ENCODE peak calls at places on chromosomes 2 and 18, in six cellular contexts. One of them, this sample, is unnamed.

GRCh38 chr2:120134263-120134662 is 88.9 kb downstream of the TMEM185B start:
- DNase-seq in HepG2: peak; percentile 87
- DNase-seq in GM12878: no peak
- DNase-seq in GM23338: peak; percentile 39
- DNase-seq in K562: no peak
- DNase-seq in H1: peak; percentile 33
- DNase-seq in this sample: peak; percentile 22

GRCh38 chr2:12612168-12612567 is 104.6 kb upstream of the TRIB2 start:
- DNase-seq in HepG2: no peak
- DNase-seq in GM12878: no peak
- DNase-seq in GM23338: no peak
- DNase-seq in K562: no peak
- DNase-seq in H1: no peak
- DNase-seq in this sample: no peak

GRCh38 chr2:44495544-44495943 is 133.8 kb downstream of the CAMKMT start:
- DNase-seq in HepG2: no peak
- DNase-seq in GM12878: no peak
- DNase-seq in GM23338: no peak
- DNase-seq in K562: no peak
- DNase-seq in H1: no peak
- DNase-seq in this sample: no peak

GRCh38 chr2:196431957-196432356 is 207.6 kb upstream of the CCDC150 start:
- DNase-seq in HepG2: peak; percentile 29
- DNase-seq in GM12878: no peak
- DNase-seq in GM23338: peak; percentile 85
- DNase-seq in K562: no peak
- DNase-seq in H1: peak; percentile 9
- DNase-seq in this sample: peak; percentile 46

GRCh38 chr2:225739328-225739727 is 339.8 kb downstream of the NYAP2 start:
- DNase-seq in HepG2: no peak
- DNase-seq in GM12878: no peak
- DNase-seq in GM23338: no peak
- DNase-seq in K562: no peak
- DNase-seq in H1: no peak
- DNase-seq in this sample: no peak

GRCh38 chr2:241519669-241520068 is 11.3 kb upstream of the STK25 start:
- DNase-seq in HepG2: no peak
- DNase-seq in GM12878: no peak
- DNase-seq in GM23338: no peak
- DNase-seq in K562: no peak
- DNase-seq in H1: no peak
- DNase-seq in this sample: no peak

GRCh38 chr2:1561793-1562521 is 148.7 kb downstream of the TPO start:
- DNase-seq in HepG2: no peak
- DNase-seq in GM12878: no peak
- DNase-seq in GM23338: no peak
- DNase-seq in K562: no peak
- DNase-seq in H1: no peak
- DNase-seq in this sample: no peak

GRCh38 chr2:129620411-129620810 is 359.1 kb upstream of the RAB6C start:
- DNase-seq in HepG2: no peak
- DNase-seq in GM12878: no peak
- DNase-seq in GM23338: no peak
- DNase-seq in K562: no peak
- DNase-seq in H1: no peak
- DNase-seq in this sample: no peak

GRCh38 chr2:111710613-111711012 is 173.4 kb downstream of the ANAPC1 start:
- DNase-seq in HepG2: no peak
- DNase-seq in GM12878: no peak
- DNase-seq in GM23338: no peak
- DNase-seq in K562: no peak
- DNase-seq in H1: no peak
- DNase-seq in this sample: no peak

GRCh38 chr18:63559567-63560491 is 17.7 kb downstream of the SERPINB12 start:
- DNase-seq in HepG2: no peak
- DNase-seq in GM12878: no peak
- DNase-seq in GM23338: no peak
- DNase-seq in K562: no peak
- DNase-seq in H1: no peak
- DNase-seq in this sample: no peak

GRCh38 chr2:46960618-46961017 is 45.0 kb upstream of the MCFD2 start:
- DNase-seq in HepG2: no peak
- DNase-seq in GM12878: no peak
- DNase-seq in GM23338: no peak
- DNase-seq in K562: no peak
- DNase-seq in H1: no peak
- DNase-seq in this sample: no peak

GRCh38 chr18:73975266-73975665 is 172.4 kb downstream of the FBXO15 start:
- DNase-seq in HepG2: no peak
- DNase-seq in GM12878: no peak
- DNase-seq in GM23338: no peak
- DNase-seq in K562: no peak
- DNase-seq in H1: no peak
- DNase-seq in this sample: no peak

GRCh38 chr2:18387479-18388206 is 172.8 kb downstream of the RDH14 start:
- DNase-seq in HepG2: peak; percentile 71
- DNase-seq in GM12878: peak; percentile 23
- DNase-seq in GM23338: peak; percentile 88
- DNase-seq in K562: peak; percentile 74
- DNase-seq in H1: peak; percentile 61
- DNase-seq in this sample: peak; percentile 87

GRCh38 chr2:66561645-66562336 is 126.9 kb downstream of the MEIS1 start:
- DNase-seq in HepG2: no peak
- DNase-seq in GM12878: no peak
- DNase-seq in GM23338: peak; percentile 40
- DNase-seq in K562: no peak
- DNase-seq in H1: no peak
- DNase-seq in this sample: no peak

GRCh38 chr2:127609818-127610217 is 36.1 kb upstream of the GPR17 start:
- DNase-seq in HepG2: no peak
- DNase-seq in GM12878: no peak
- DNase-seq in GM23338: no peak
- DNase-seq in K562: no peak
- DNase-seq in H1: no peak
- DNase-seq in this sample: no peak

GRCh38 chr2:59276033-59276432 is 1034.9 kb upstream of the FANCL start:
- DNase-seq in HepG2: no peak
- DNase-seq in GM12878: no peak
- DNase-seq in GM23338: peak; percentile 62
- DNase-seq in K562: peak; percentile 8
- DNase-seq in H1: no peak
- DNase-seq in this sample: peak; percentile 53

GRCh38 chr18:45830917-45831316 is 5.4 kb downstream of the SIGLEC15 start:
- DNase-seq in HepG2: no peak
- DNase-seq in GM12878: no peak
- DNase-seq in GM23338: no peak
- DNase-seq in K562: no peak
- DNase-seq in H1: no peak
- DNase-seq in this sample: no peak

GRCh38 chr2:23900133-23900926 is 26.6 kb downstream of the ATAD2B start:
- DNase-seq in HepG2: no peak
- DNase-seq in GM12878: no peak
- DNase-seq in GM23338: no peak
- DNase-seq in K562: no peak
- DNase-seq in H1: no peak
- DNase-seq in this sample: no peak

GRCh38 chr2:235041221-235041917 is 89.6 kb downstream of the SH3BP4 start:
- DNase-seq in HepG2: no peak
- DNase-seq in GM12878: no peak
- DNase-seq in GM23338: no peak
- DNase-seq in K562: no peak
- DNase-seq in H1: no peak
- DNase-seq in this sample: no peak

GRCh38 chr2:144950874-144951560 is 431.1 kb upstream of the ZEB2 start:
- DNase-seq in HepG2: no peak
- DNase-seq in GM12878: no peak
- DNase-seq in GM23338: no peak
- DNase-seq in K562: no peak
- DNase-seq in H1: no peak
- DNase-seq in this sample: no peak

GRCh38 chr2:54240515-54241219 is 15.4 kb downstream of the TSPYL6 start:
- DNase-seq in HepG2: no peak
- DNase-seq in GM12878: no peak
- DNase-seq in GM23338: peak; percentile 64
- DNase-seq in K562: no peak
- DNase-seq in H1: peak; percentile 5
- DNase-seq in this sample: no peak

GRCh38 chr2:129882476-129882875 is 97.0 kb upstream of the RAB6C start:
- DNase-seq in HepG2: no peak
- DNase-seq in GM12878: no peak
- DNase-seq in GM23338: no peak
- DNase-seq in K562: no peak
- DNase-seq in H1: no peak
- DNase-seq in this sample: no peak

GRCh38 chr18:9824862-9825479 is 60.8 kb upstream of the TXNDC2 start:
- DNase-seq in HepG2: no peak
- DNase-seq in GM12878: no peak
- DNase-seq in GM23338: no peak
- DNase-seq in K562: no peak
- DNase-seq in H1: no peak
- DNase-seq in this sample: no peak

GRCh38 chr18:9824474-9824832 is 61.3 kb upstream of the TXNDC2 start:
- DNase-seq in HepG2: no peak
- DNase-seq in GM12878: no peak
- DNase-seq in GM23338: no peak
- DNase-seq in K562: no peak
- DNase-seq in H1: no peak
- DNase-seq in this sample: no peak

GRCh38 chr18:9822587-9822986 is 63.2 kb upstream of the TXNDC2 start:
- DNase-seq in HepG2: no peak
- DNase-seq in GM12878: no peak
- DNase-seq in GM23338: no peak
- DNase-seq in K562: no peak
- DNase-seq in H1: no peak
- DNase-seq in this sample: no peak

GRCh38 chr18:9825571-9826073 is 60.2 kb upstream of the TXNDC2 start:
- DNase-seq in HepG2: peak; percentile 47
- DNase-seq in GM12878: no peak
- DNase-seq in GM23338: no peak
- DNase-seq in K562: peak; percentile 42
- DNase-seq in H1: no peak
- DNase-seq in this sample: no peak

GRCh38 chr18:9823805-9824473 is 61.8 kb upstream of the TXNDC2 start:
- DNase-seq in HepG2: no peak
- DNase-seq in GM12878: no peak
- DNase-seq in GM23338: no peak
- DNase-seq in K562: no peak
- DNase-seq in H1: no peak
- DNase-seq in this sample: no peak
- TF ChIP-seq CREB1 in HepG2: no peak
- TF ChIP-seq CREB1 in GM12878: no peak
- TF ChIP-seq CREB1 in GM23338: no peak
- TF ChIP-seq CREB1 in K562: no peak
- TF ChIP-seq CREB1 in H1: no peak
- TF ChIP-seq CREB1 in this sample: no peak

GRCh38 chr2:238207006-238207405 is 3.5 kb upstream of the ILKAP start:
- DNase-seq in HepG2: no peak
- DNase-seq in GM12878: no peak
- DNase-seq in GM23338: no peak
- DNase-seq in K562: no peak
- DNase-seq in H1: no peak
- DNase-seq in this sample: no peak

GRCh38 chr2:238203973-238204683 is 633 bp upstream of the ILKAP start:
- DNase-seq in HepG2: no peak
- DNase-seq in GM12878: peak; percentile 11
- DNase-seq in GM23338: no peak
- DNase-seq in K562: no peak
- DNase-seq in H1: no peak
- DNase-seq in this sample: no peak

GRCh38 chr2:238203104-238203972 is at the start of gene ILKAP:
- DNase-seq in HepG2: peak; percentile 75
- DNase-seq in GM12878: no peak
- DNase-seq in GM23338: peak; percentile 87
- DNase-seq in K562: peak; percentile 99
- DNase-seq in H1: peak; percentile 23
- DNase-seq in this sample: peak; percentile 82

GRCh38 chr2:238202326-238203103 is 980 bp downstream of the ILKAP start:
- DNase-seq in HepG2: no peak
- DNase-seq in GM12878: no peak
- DNase-seq in GM23338: peak; percentile 45
- DNase-seq in K562: no peak
- DNase-seq in H1: no peak
- DNase-seq in this sample: no peak
- TF ChIP-seq CREB1 in HepG2: no peak
- TF ChIP-seq CREB1 in GM12878: no peak
- TF ChIP-seq CREB1 in GM23338: no peak
- TF ChIP-seq CREB1 in K562: no peak
- TF ChIP-seq CREB1 in H1: no peak
- TF ChIP-seq CREB1 in this sample: no peak

DNA sequence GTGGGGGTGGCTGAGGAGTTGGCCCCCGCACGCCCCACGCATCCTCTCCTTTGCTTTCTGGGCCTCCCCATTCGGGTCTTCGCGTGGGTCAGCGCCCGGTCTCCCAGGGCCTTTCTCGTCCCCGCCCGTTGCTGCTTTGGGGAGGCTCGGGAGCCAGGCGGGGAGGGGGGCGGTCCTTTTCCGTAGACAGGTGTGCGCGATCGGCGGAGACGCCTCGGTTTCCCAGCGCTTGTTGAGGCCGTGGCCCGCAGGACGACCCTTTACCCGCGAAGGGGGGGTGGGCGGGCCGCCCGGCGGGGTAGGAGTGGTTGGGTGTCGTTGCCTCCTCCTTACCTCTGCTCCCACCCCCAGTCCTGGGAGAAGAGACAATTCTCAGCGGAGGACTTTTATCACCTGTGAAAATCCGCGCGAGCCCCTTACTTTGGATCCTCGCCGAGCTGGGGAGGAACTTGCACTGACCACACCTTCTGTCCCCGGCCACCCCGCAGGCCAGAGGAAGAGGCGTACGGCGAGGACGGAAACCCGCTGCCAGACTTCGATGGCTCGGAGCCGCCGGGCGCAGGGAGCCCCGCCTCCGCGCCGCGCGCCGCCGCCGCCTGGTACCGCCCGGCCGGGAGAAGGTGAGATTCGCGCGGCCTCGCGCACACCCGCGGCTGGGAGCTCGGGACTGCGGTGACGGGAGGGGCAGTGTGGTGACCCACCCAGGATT is 2.7 kb downstream of the ADCYAP1 start:
- DNase-seq in HepG2: no peak
- DNase-seq in GM12878: no peak
- DNase-seq in GM23338: peak; percentile 61
- DNase-seq in K562: no peak
- DNase-seq in H1: no peak
- DNase-seq in this sample: peak; percentile 62
- TF ChIP-seq CREB1 in HepG2: no peak
- TF ChIP-seq CREB1 in GM12878: no peak
- TF ChIP-seq CREB1 in GM23338: no peak
- TF ChIP-seq CREB1 in K562: no peak
- TF ChIP-seq CREB1 in H1: no peak
- TF ChIP-seq CREB1 in this sample: no peak

DNA sequence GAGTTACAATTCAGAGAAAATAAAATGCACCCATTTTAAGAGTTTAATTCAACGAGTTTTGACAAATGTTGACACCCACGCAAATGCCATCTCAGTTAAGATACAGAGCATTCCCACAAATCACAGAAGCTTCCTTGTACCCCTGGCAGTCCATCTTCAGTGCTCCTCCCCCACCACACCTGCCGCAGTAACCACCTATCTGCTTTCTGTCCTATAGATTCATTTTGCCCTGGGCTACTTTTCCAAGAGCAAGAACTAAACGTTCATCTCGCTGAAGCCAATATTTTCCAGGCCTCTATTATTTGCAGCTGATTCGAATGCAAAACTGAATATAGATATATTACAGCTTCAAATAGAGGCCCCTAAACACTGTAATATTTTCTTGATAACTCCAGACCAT is 13.4 kb upstream of the HPCAL1 start:
- DNase-seq in HepG2: no peak
- DNase-seq in GM12878: no peak
- DNase-seq in GM23338: no peak
- DNase-seq in K562: no peak
- DNase-seq in H1: no peak
- DNase-seq in this sample: no peak
- TF ChIP-seq CREB1 in HepG2: no peak
- TF ChIP-seq CREB1 in GM12878: no peak
- TF ChIP-seq CREB1 in GM23338: no peak
- TF ChIP-seq CREB1 in K562: no peak
- TF ChIP-seq CREB1 in H1: no peak
- TF ChIP-seq CREB1 in this sample: no peak